ENCODE peak calls at places on chromosomes 7 and 10, in four cellular contexts. Z is lower leg skin, Y is sigmoid colon, V is colonic mucosa. L is an unnamed sample.

GRCh38 chr7:78578701-78579100 is 780.1 kb downstream of the PHTF2 start:
- DNase-seq in Z (no peak), Y (no peak), V (no peak), L (no peak)

GRCh38 chr10:13890617-13891541 is 304.1 kb downstream of the PRPF18 start:
- DNase-seq in V (no peak), Y (peak; percentile 71), Z (no peak), L (peak; percentile 34)

GRCh38 chr7:32586291-32587221 is 91.3 kb downstream of the AVL9 start:
- DNase-seq in V (no peak), Y (no peak), Z (no peak), L (no peak)

GRCh38 chr10:78928330-78928729 is 140.4 kb upstream of the ZMIZ1 start:
- DNase-seq in V (no peak), Y (no peak), Z (no peak), L (no peak)

GRCh38 chr7:13849528-13849892 is 140.0 kb downstream of the ETV1 start:
- DNase-seq in Z (no peak), Y (no peak), V (no peak), L (no peak)

GRCh38 chr7:50554431-50554830 is 10.8 kb downstream of the DDC start:
- DNase-seq in Z (no peak), Y (no peak), V (no peak), L (no peak)

GRCh38 chr10:21526952-21527633 is 1.6 kb upstream of the SKIDA1 start:
- DNase-seq in Y (peak; percentile 83), Z (peak; percentile 94), V (peak; percentile 64), L (peak; percentile 70)

GRCh38 chr7:140604760-140605159 is 35.9 kb downstream of the DENND2A start:
- DNase-seq in Z (no peak), Y (no peak), V (no peak), L (no peak)

GRCh38 chr7:31421607-31422006 is 81.1 kb upstream of the NEUROD6 start:
- DNase-seq in Y (no peak), Z (no peak), V (no peak), L (no peak)

GRCh38 chr10:1662361-1663025 is 74.8 kb downstream of the ADARB2 start:
- DNase-seq in Z (peak; percentile 60), Y (no peak), V (no peak), L (no peak)

GRCh38 chr7:150860291-150860977 is 8.1 kb downstream of the AOC1 start:
- DNase-seq in Y (peak; percentile 43), V (peak; percentile 14), Z (no peak), L (no peak)

GRCh38 chr10:78255796-78256638 is 222.4 kb downstream of the RPS24 start:
- DNase-seq in Z (no peak), V (peak; percentile 21), Y (peak; percentile 84), L (no peak)

GRCh38 chr7:14995774-14996173 is 93.2 kb upstream of the DGKB start:
- DNase-seq in V (no peak), Y (no peak), Z (no peak), L (no peak)

GRCh38 chr10:118850418-118851061 is 95.8 kb upstream of the CACUL1 start:
- DNase-seq in Z (peak; percentile 91), V (peak; percentile 70), Y (no peak), L (peak; percentile 63)

GRCh38 chr10:34815174-34816066 is at the start of gene PARD3:
- DNase-seq in Z (peak; percentile 92), Y (peak; percentile 87), V (peak; percentile 69), L (peak; percentile 90)

GRCh38 chr10:116143673-116144072 is 129.3 kb downstream of the GFRA1 start:
- DNase-seq in Y (no peak), V (no peak), Z (no peak), L (no peak)

GRCh38 chr7:55366461-55367138 is 1.5 kb downstream of the LANCL2 start:
- DNase-seq in V (peak; percentile 28), Y (no peak), Z (no peak), L (no peak)

GRCh38 chr10:125726914-125727313 is 7.4 kb downstream of the EDRF1 start:
- DNase-seq in Y (no peak), V (no peak), Z (no peak), L (no peak)

GRCh38 chr7:152137476-152138025 is 112.1 kb downstream of the GALNT11 start:
- DNase-seq in Z (no peak), V (no peak), Y (no peak), L (no peak)

GRCh38 chr10:78672898-78673297 is 395.9 kb upstream of the ZMIZ1 start:
- DNase-seq in V (no peak), Z (no peak), Y (no peak), L (no peak)

GRCh38 chr10:95759233-95759826 is 3.4 kb downstream of the ENTPD1 start:
- DNase-seq in Y (no peak), Z (no peak), V (no peak), L (no peak)

GRCh38 chr10:29559996-29560395 is 74.8 kb downstream of the SVIL start:
- DNase-seq in Y (no peak), Z (no peak), V (no peak), L (no peak)

GRCh38 chr10:79152423-79152817 is 83.7 kb downstream of the ZMIZ1 start:
- DNase-seq in Z (no peak), V (no peak), Y (no peak), L (no peak)

GRCh38 chr7:151168022-151168786 is 710 bp upstream of the GBX1 start:
- DNase-seq in V (peak; percentile 37), Z (no peak), Y (no peak), L (peak; percentile 86)

GRCh38 chr10:6543431-6544005 is 36.6 kb downstream of the PRKCQ start:
- DNase-seq in V (no peak), Y (no peak), Z (no peak), L (peak; percentile 32)

GRCh38 chr10:111299037-111299436 is 222.2 kb downstream of the ADRA2A start:
- DNase-seq in V (no peak), Y (no peak), Z (no peak), L (no peak)

GRCh38 chr7:11552676-11553075 is 279.3 kb downstream of the THSD7A start:
- DNase-seq in Y (no peak), Z (no peak), V (no peak), L (no peak)

DNA sequence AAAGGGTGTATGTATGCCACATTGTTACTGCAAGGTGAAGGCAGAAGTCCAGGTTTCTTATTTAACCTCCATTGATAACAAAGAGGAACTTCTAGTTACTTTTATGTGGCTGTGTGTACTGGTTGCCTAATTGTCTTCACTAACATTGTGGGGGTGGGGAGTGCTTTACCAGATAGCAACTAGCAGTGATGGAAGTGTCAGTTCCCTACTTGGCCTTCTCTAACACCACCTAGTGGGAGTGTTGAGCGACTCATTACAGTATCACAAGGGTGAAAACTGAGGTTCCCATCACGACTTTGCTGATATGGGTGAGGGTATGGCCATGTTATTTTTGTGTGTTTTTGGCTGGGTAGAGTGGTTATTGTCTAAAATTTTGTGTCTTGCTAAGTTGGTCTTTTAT is 274.4 kb downstream of the THSD7A start:
- DNase-seq in Z (no peak), V (peak; percentile 29), Y (no peak), L (peak; percentile 18)
- TF ChIP-seq CTCF in Z (no peak), V (peak; percentile 17), Y (no peak), L (peak; percentile 42)

GRCh38 chr7:142961595-142961972 is 579 bp downstream of the KEL start:
- DNase-seq in V (no peak), Y (no peak), Z (no peak), L (no peak)

GRCh38 chr7:142963993-142964392 is 1.8 kb upstream of the KEL start:
- DNase-seq in Z (no peak), Y (no peak), V (no peak), L (no peak)

GRCh38 chr7:142961973-142962913 is at the start of gene KEL:
- DNase-seq in Y (no peak), Z (no peak), V (no peak), L (no peak)

GRCh38 chr7:142959202-142959601 is 3.0 kb downstream of the KEL start:
- DNase-seq in Y (no peak), Z (no peak), V (no peak), L (no peak)

GRCh38 chr7:142960955-142961512 is 1.1 kb downstream of the KEL start:
- DNase-seq in Y (no peak), V (no peak), Z (no peak), L (no peak)
- TF ChIP-seq CTCF in Y (no peak), V (no peak), Z (no peak), L (peak; percentile 25)

DNA sequence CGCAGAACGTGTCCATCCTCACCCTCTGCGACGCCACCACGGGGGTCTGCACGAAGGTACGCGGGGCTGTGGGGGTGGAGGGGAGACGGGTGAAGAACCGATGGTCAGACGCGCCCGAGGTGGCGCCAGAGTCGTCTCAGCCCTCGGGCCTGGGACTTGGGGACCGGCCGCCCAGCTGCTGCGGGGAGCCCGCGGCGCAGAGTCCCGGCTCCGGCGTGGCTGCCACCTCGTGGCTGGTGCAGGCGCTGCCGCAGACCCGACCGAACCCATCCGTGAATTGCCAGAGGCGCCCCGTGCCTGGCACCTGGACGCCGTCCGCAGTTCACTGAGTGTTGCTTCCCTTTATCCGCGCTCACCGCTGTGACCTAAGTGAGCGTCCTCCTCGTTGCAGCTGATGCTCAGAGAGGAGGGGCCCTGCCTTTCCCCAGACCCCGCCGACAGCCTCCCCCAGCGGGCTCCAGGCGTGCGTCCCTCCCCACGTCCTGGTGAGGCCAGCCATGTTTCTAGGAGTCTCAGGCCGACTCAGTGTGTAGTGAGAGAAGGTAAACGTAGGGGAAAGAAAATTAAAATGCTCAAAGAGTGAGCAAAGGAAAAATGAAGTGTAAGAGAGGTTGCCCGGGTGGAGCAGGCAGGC is 208.7 kb downstream of the PAXIP1 start:
- DNase-seq in Y (no peak), Z (no peak), V (peak; percentile 34), L (no peak)
- TF ChIP-seq CTCF in Y (peak; percentile 39), Z (no peak), V (peak; percentile 40), L (no peak)

DNA sequence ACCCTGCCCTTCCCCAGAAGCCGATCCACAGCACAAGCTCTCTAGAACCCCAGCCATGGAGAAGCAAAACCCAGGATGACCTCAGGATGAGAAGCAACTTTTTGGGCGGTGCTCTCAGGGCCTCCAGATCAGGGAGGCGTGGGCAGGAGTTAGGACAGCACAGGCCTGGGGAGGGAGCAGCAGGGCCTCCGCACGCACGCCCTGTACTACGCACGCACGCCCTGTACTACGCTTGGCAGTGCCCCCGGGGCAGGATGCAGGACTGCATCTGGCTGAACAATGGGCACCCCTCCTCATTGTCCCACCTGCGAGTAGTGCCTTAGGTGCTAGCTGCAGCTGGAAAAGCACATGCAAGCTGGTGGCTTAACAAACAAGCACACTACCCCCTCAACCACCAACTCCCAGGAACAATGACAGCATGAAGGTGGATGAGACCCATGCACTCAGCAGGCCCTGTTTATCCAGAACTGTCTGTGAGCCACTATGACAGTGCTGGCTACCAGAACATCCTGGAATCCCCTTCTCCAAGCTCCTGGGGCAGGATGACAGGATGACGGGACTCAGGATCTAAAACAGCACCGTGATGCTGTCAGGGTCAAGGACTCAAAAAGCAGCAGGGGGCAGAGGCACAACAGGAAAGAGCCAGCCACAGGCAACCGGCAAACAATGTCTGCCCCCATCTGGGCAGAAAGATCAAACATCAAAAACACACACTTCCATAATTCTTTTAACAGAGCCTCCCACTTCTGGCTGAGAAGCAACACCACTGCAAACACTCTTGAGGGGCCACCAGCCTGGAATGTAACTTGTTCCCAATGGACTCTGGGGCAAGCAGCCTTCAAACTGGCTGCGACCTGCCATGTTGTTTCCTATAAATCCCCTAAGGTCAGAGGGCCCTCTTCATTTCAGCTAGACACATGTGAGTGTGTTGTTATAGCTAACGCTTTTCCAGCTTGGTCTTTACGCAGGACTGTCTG is 11.7 kb downstream of the PODXL start:
- DNase-seq in V (no peak), Y (peak; percentile 71), Z (no peak), L (peak; percentile 42)
- TF ChIP-seq CTCF in V (no peak), Y (no peak), Z (no peak), L (peak; percentile 25)

GRCh38 chr7:93092757-93093370 is 24.9 kb downstream of the SAMD9 start:
- DNase-seq in V (no peak), Z (no peak), Y (no peak), L (peak; percentile 17)
- TF ChIP-seq CTCF in V (peak; percentile 17), Z (no peak), Y (no peak), L (peak; percentile 54)

GRCh38 chr7:149733554-149734513 is 39.6 kb downstream of the ZNF467 start:
- DNase-seq in V (no peak), Y (peak; percentile 55), Z (no peak), L (no peak)
- TF ChIP-seq CTCF in V (no peak), Y (no peak), Z (no peak), L (no peak)